ENCODE peak calls at places on chromosomes 4 and X, in seven cellular contexts. O, T, E, P, D, Y and Z are unnamed samples.
A peak's percentile ranks its signal among the peaks of the same experiment; 100 is the strongest.

GRCh38 chr4:184907216-184907615 is 81.4 kb upstream of the ACSL1 start:
- DNase-seq in E (no peak), Y (no peak), D (no peak), O (no peak), T (peak; percentile 10), P (no peak), Z (no peak)

GRCh38 chr4:139184129-139184528 is 7.1 kb upstream of the ELF2 start:
- DNase-seq in Y (no peak), O (no peak), P (peak; percentile 67), T (no peak), E (no peak), D (no peak), Z (peak; percentile 35)

GRCh38 chr4:145734051-145734450 is 54.1 kb downstream of the C4orf51 start:
- DNase-seq in E (no peak), T (no peak), Y (no peak), D (no peak), O (no peak), P (peak; percentile 36), Z (peak; percentile 30)

GRCh38 chrX:22952011-22952410 is 47.7 kb upstream of the DDX53 start:
- DNase-seq in E (no peak), Y (peak; percentile 25), O (no peak), P (peak; percentile 62), T (no peak), D (no peak), Z (no peak)

GRCh38 chr4:16027626-16028025 is 56.2 kb downstream of the PROM1 start:
- DNase-seq in O (no peak), E (no peak), Y (no peak), P (peak; percentile 38), D (no peak), T (no peak), Z (no peak)

GRCh38 chr4:173801876-173802713 is 272.1 kb upstream of the HAND2 start:
- DNase-seq in D (no peak), P (no peak), T (no peak), E (no peak), O (no peak), Y (no peak), Z (no peak)

GRCh38 chr4:4574792-4575191 is 32.9 kb upstream of the STX18 start:
- DNase-seq in P (peak; percentile 94), T (peak; percentile 25), E (peak; percentile 46), Y (no peak), O (peak; percentile 6), D (no peak), Z (no peak)

GRCh38 chr4:8439168-8439567 is 1.4 kb downstream of the ACOX3 start:
- DNase-seq in E (no peak), O (no peak), Y (no peak), T (no peak), D (no peak), P (peak; percentile 86), Z (no peak)

GRCh38 chr4:17544205-17544604 is 29.2 kb downstream of the CLRN2 start:
- DNase-seq in O (no peak), E (peak; percentile 14), Y (no peak), P (peak; percentile 42), T (no peak), D (peak; percentile 81), Z (peak; percentile 33)

GRCh38 chrX:119552508-119552907 is 12.7 kb downstream of the STEEP1 start:
- DNase-seq in D (no peak), Y (no peak), T (peak; percentile 30), E (no peak), O (no peak), P (peak; percentile 80), Z (peak; percentile 58)

GRCh38 chr4:151807220-151807619 is 46.4 kb upstream of the GATB start:
- DNase-seq in Y (peak; percentile 91), O (no peak), P (no peak), E (no peak), T (no peak), D (no peak), Z (no peak)

GRCh38 chr4:1309261-1310010 is 19.7 kb downstream of the MAEA start:
- DNase-seq in Y (peak; percentile 93), E (peak; percentile 79), D (no peak), P (peak; percentile 98), O (peak; percentile 35), T (peak; percentile 88), Z (no peak)

GRCh38 chr4:3307060-3307459 is 14.2 kb downstream of the RGS12 start:
- DNase-seq in O (no peak), T (no peak), Y (no peak), E (no peak), P (no peak), D (no peak), Z (no peak)

GRCh38 chr4:114281561-114281960 is 302.1 kb upstream of the ARSJ start:
- DNase-seq in E (no peak), P (peak; percentile 89), O (no peak), T (no peak), D (no peak), Y (no peak), Z (no peak)

GRCh38 chrX:42680651-42681050 is 97.3 kb downstream of the PPP1R2C start:
- DNase-seq in Y (no peak), D (no peak), O (no peak), E (no peak), T (no peak), P (peak; percentile 8), Z (peak; percentile 6)

GRCh38 chr4:8160572-8160971 is 2.0 kb upstream of the ABLIM2 start:
- DNase-seq in T (no peak), O (no peak), E (no peak), P (no peak), Y (no peak), D (no peak), Z (peak; percentile 32)

GRCh38 chrX:150197388-150197787 is 165.7 kb upstream of the MAMLD1 start:
- DNase-seq in E (no peak), O (no peak), P (no peak), Y (no peak), D (no peak), T (peak; percentile 7), Z (no peak)

GRCh38 chr4:122099896-122100295 is 52.2 kb upstream of the BLTP1 start:
- DNase-seq in O (no peak), E (no peak), P (peak; percentile 38), Y (no peak), T (no peak), D (no peak), Z (no peak)

GRCh38 chr4:164529058-164529457 is 224.9 kb upstream of the SMIM31 start:
- DNase-seq in O (no peak), E (no peak), Y (no peak), T (no peak), P (no peak), D (no peak), Z (no peak)

GRCh38 chr4:98659741-98660507 is 1.5 kb upstream of the TSPAN5 start:
- DNase-seq in P (peak; percentile 58), E (no peak), D (no peak), T (peak; percentile 48), O (no peak), Y (no peak), Z (peak; percentile 12)

GRCh38 chrX:34859191-34859590 is 83.4 kb upstream of the FAM47B start:
- DNase-seq in T (no peak), D (peak; percentile 22), P (no peak), O (no peak), E (no peak), Y (peak; percentile 42), Z (no peak)

GRCh38 chr4:84948056-84948455 is 18.4 kb downstream of the WDFY3 start:
- DNase-seq in E (no peak), D (no peak), P (peak; percentile 56), Y (no peak), O (no peak), T (no peak), Z (no peak)

GRCh38 chrX:116111497-116111896 is 59.0 kb upstream of the AGTR2 start:
- DNase-seq in E (no peak), D (no peak), P (no peak), T (no peak), O (no peak), Y (no peak), Z (no peak)

GRCh38 chr4:96593422-96593821 is 753.5 kb downstream of the PDHA2 start:
- DNase-seq in O (no peak), D (peak; percentile 92), T (no peak), Y (no peak), E (no peak), P (no peak), Z (no peak)

GRCh38 chr4:57070461-57070860 is 39.7 kb downstream of the IGFBP7 start:
- DNase-seq in Y (no peak), O (no peak), P (no peak), D (no peak), E (no peak), T (peak; percentile 78), Z (no peak)

GRCh38 chr4:152360045-152360410 is 175.9 kb downstream of the FBXW7 start:
- DNase-seq in T (no peak), P (peak; percentile 68), O (no peak), E (no peak), D (no peak), Y (no peak), Z (no peak)

GRCh38 chr4:147689062-147689461 is 5.1 kb upstream of the PRMT9 start:
- DNase-seq in D (no peak), T (no peak), O (no peak), P (no peak), E (no peak), Y (no peak), Z (no peak)

GRCh38 chr4:158410272-158410671 is 111.4 kb upstream of the RXFP1 start:
- DNase-seq in E (no peak), O (no peak), Y (no peak), T (peak; percentile 22), P (peak; percentile 14), D (no peak), Z (peak; percentile 39)

GRCh38 chr4:32172761-32173160 is 1452.6 kb downstream of the PCDH7 start:
- DNase-seq in O (no peak), Y (no peak), E (no peak), T (peak; percentile 81), P (peak; percentile 45), D (no peak), Z (no peak)

GRCh38 chrX:71846429-71846828 is 64.2 kb upstream of the NHSL2 start:
- DNase-seq in Y (no peak), D (no peak), O (no peak), E (no peak), T (peak; percentile 9), P (peak; percentile 62), Z (no peak)

GRCh38 chrX:18422325-18422724 is 3.1 kb upstream of the CDKL5 start:
- DNase-seq in O (no peak), Y (no peak), P (peak; percentile 84), D (no peak), E (no peak), T (no peak), Z (no peak)